ENCODE peak calls at places on chromosomes 2 and 18, in four cellular contexts. N is IMR-90, F is endothelial cell of umbilical vein, C is K562. O is an unnamed sample.

GRCh38 chr2:10059016-10059351 is 15.6 kb downstream of the KLF11 start:
- DNase-seq in N (no peak), F (no peak), C (no peak), O (no peak)

GRCh38 chr2:166550923-166551322 is 56.9 kb upstream of the SCN7A start:
- DNase-seq in F (no peak), N (no peak), C (no peak), O (no peak)

GRCh38 chr2:231926180-231926741 is at the start of gene NPPC:
- DNase-seq in F (peak), N (peak), C (peak), O (no peak)

GRCh38 chr18:9335255-9336045 is 877 bp downstream of the TWSG1 start:
- DNase-seq in N (peak), F (peak), C (no peak), O (no peak)

GRCh38 chr2:181106789-181107418 is 126.5 kb downstream of the UBE2E3 start:
- DNase-seq in N (peak), F (peak), C (peak), O (peak)

GRCh38 chr2:74525717-74526648 is at the start of gene DQX1:
- DNase-seq in C (no peak), F (peak), N (peak), O (peak)

GRCh38 chr2:96344011-96344410 is 8.4 kb downstream of the NCAPH start:
- DNase-seq in F (no peak), C (no peak), N (peak), O (peak)

GRCh38 chr18:812123-812672 is at the start of gene YES1:
- DNase-seq in N (peak), C (peak), F (peak), O (no peak)

GRCh38 chr2:9629222-9630000 is 1.4 kb downstream of the YWHAQ start:
- DNase-seq in N (peak), C (no peak), F (peak), O (no peak)

GRCh38 chr18:78629426-78629825 is 350.2 kb upstream of the SALL3 start:
- DNase-seq in N (no peak), F (no peak), C (no peak), O (no peak)

GRCh38 chr18:28185121-28185520 is 8.2 kb upstream of the CDH2 start:
- DNase-seq in C (no peak), F (no peak), N (no peak), O (no peak)

GRCh38 chr2:241814571-241815476 is 5.8 kb downstream of the NEU4 start:
- DNase-seq in C (no peak), N (no peak), F (no peak), O (no peak)

GRCh38 chr2:241815477-241816430 is 6.8 kb downstream of the NEU4 start:
- DNase-seq in F (no peak), N (no peak), C (no peak), O (no peak)

GRCh38 chr2:241813080-241813805 is 4.2 kb downstream of the NEU4 start:
- DNase-seq in N (no peak), C (no peak), F (no peak), O (no peak)

GRCh38 chr2:241812730-241813079 is 3.7 kb downstream of the NEU4 start:
- DNase-seq in C (no peak), N (no peak), F (no peak), O (no peak)

DNA sequence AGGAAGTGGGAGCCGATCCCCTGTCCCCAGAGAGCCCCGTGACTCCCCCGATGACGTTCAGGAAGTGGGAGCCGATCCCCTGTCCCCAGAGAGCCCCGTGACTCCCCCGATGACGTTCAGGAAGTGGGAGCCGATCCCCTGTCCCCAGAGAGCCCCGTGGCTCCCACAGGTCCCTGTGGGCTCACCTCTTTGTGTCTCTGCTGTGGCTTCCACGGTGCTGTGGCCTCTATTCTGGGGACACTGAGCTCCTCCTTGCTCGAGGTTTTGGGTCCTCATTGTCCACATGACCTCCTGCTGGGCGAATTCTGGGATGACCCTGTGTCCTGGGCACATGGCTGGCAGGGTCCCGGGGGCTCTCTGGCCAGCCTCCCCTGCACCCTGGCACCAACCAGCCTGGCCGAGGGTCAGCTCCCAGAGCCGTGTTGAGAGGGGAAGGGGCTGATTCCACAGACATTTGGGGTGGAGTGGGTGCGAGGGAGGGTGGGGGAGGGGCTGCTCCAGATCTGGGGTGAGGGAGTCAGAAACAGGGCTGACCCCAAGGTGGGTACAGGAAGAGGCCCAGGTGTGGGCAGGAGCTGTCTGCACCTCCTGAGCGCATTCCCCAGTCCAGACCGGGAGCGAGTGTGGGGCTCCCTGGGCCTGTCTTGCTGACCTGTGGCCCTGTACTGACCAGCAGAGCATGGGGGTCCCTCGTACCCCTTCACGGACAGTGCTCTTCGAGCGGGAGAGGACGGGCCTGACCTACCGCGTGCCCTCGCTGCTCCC is 5.0 kb downstream of the NEU4 start:
- DNase-seq in N (no peak), F (no peak), C (no peak), O (peak)
- TF ChIP-seq POLR2A in N (no peak), F (no peak), C (no peak), O (no peak)

GRCh38 chr2:230048010-230048671 is 20.6 kb downstream of the SLC16A14 start:
- DNase-seq in C (no peak), N (no peak), F (no peak), O (no peak)
- TF ChIP-seq FOS in C (no peak), N (no peak), F (no peak), O (no peak)

GRCh38 chr18:63366991-63367240 is at the start of gene KDSR:
- DNase-seq in N (no peak), F (no peak), C (no peak), O (no peak)

GRCh38 chr18:63365909-63366269 is 1.1 kb downstream of the KDSR start:
- DNase-seq in N (peak), C (no peak), F (no peak), O (no peak)

GRCh38 chr18:63366270-63366990 is 576 bp downstream of the KDSR start:
- DNase-seq in F (peak), N (peak), C (peak), O (no peak)

GRCh38 chr18:63368611-63369010 is 1.6 kb upstream of the KDSR start:
- DNase-seq in F (no peak), N (peak), C (no peak), O (no peak)

GRCh38 chr18:63367241-63367953 is 391 bp upstream of the KDSR start:
- DNase-seq in F (peak), N (peak), C (peak), O (peak)
- TF ChIP-seq POLR2A in F (peak), N (peak), C (peak), O (peak)

GRCh38 chr2:175207741-175208438 is 26.4 kb upstream of the ATP5MC3 start:
- DNase-seq in N (no peak), F (no peak), C (no peak), O (no peak)
- TF ChIP-seq FOS in N (no peak), F (no peak), C (no peak), O (no peak)

GRCh38 chr2:209423562-209424541 is at the start of gene MAP2:
- DNase-seq in N (peak), F (peak), C (peak), O (no peak)
- TF ChIP-seq POLR2A in N (no peak), F (peak), C (no peak), O (no peak)